ENCODE peak calls at places on chromosome 6, in nine cellular contexts. J is left ventricle myocardium inferior; M is T-helper 2 cell; F is AG09309; B is naive thymus-derived CD4-positive, alpha-beta T cell; T is hippocampal formation; Q is CD8-positive, alpha-beta memory T cell; N is GM12891; P is left ventricle myocardium superior. G is an unnamed sample.

GRCh38 chr6:70028246-70028645 is 161.9 kb downstream of the COL19A1 start:
- DNase-seq in J (no peak), M (no peak), F (no peak), B (no peak), T (no peak), Q (no peak), N (no peak), P (no peak), G (no peak)

GRCh38 chr6:165605901-165606739 is 56.9 kb downstream of the PDE10A start:
- DNase-seq in J (no peak), M (no peak), F (no peak), B (no peak), T (no peak), Q (no peak), N (no peak), P (no peak), G (no peak)

GRCh38 chr6:73566954-73567591 is 46.2 kb upstream of the EEF1A1 start:
- DNase-seq in J (peak), M (no peak), F (no peak), B (no peak), T (no peak), Q (no peak), N (no peak), P (peak), G (no peak)

GRCh38 chr6:113809818-113810217 is 47.3 kb upstream of the MARCKS start:
- DNase-seq in J (no peak), M (no peak), F (no peak), B (no peak), T (no peak), Q (no peak), N (no peak), P (no peak), G (no peak)

GRCh38 chr6:13407709-13408695 is 79.4 kb downstream of the GFOD1 start:
- DNase-seq in J (no peak), M (no peak), F (peak), B (no peak), T (no peak), Q (no peak), N (no peak), P (peak), G (peak)

GRCh38 chr6:27019651-27020552 is 227.6 kb upstream of the PRSS16 start:
- DNase-seq in J (peak), M (peak), F (peak), B (peak), T (peak), Q (peak), N (peak), P (peak), G (peak)

GRCh38 chr6:75261299-75261698 is 17.7 kb upstream of the COX7A2 start:
- DNase-seq in J (no peak), M (no peak), F (no peak), B (no peak), T (no peak), Q (no peak), N (no peak), P (no peak), G (no peak)

GRCh38 chr6:161415302-161415855 is 141.5 kb upstream of the AGPAT4 start:
- DNase-seq in J (no peak), M (no peak), F (no peak), B (no peak), T (no peak), Q (no peak), N (no peak), P (no peak), G (no peak)

GRCh38 chr6:149403534-149403933 is 3.5 kb downstream of the SUMO4 start:
- DNase-seq in J (no peak), M (no peak), F (no peak), B (no peak), T (no peak), Q (no peak), N (no peak), P (no peak), G (no peak)

GRCh38 chr6:30670760-30671527 is 1.9 kb downstream of the DHX16 start:
- DNase-seq in J (no peak), M (no peak), F (no peak), B (no peak), T (no peak), Q (no peak), N (no peak), P (no peak), G (no peak)

GRCh38 chr6:137013738-137014602 is 30.8 kb downstream of the IL20RA start:
- DNase-seq in J (no peak), M (no peak), F (peak), B (no peak), T (no peak), Q (no peak), N (no peak), P (no peak), G (no peak)

GRCh38 chr6:140434761-140435160 is 1060.3 kb upstream of the CITED2 start:
- DNase-seq in J (no peak), M (no peak), F (peak), B (no peak), T (no peak), Q (no peak), N (no peak), P (no peak), G (no peak)

GRCh38 chr6:1285589-1286340 is 26.1 kb upstream of the FOXQ1 start:
- DNase-seq in J (no peak), M (no peak), F (no peak), B (no peak), T (no peak), Q (no peak), N (no peak), P (peak), G (peak)

GRCh38 chr6:40722553-40723258 is 135.5 kb upstream of the LRFN2 start:
- DNase-seq in J (no peak), M (no peak), F (no peak), B (no peak), T (no peak), Q (no peak), N (no peak), P (no peak), G (peak)

GRCh38 chr6:153790881-153791473 is 248.1 kb upstream of the OPRM1 start:
- DNase-seq in J (no peak), M (no peak), F (no peak), B (no peak), T (no peak), Q (no peak), N (no peak), P (no peak), G (no peak)

GRCh38 chr6:106159531-106159940 is 73.4 kb downstream of the PRDM1 start:
- DNase-seq in J (no peak), M (no peak), F (peak), B (no peak), T (no peak), Q (no peak), N (no peak), P (no peak), G (peak)

GRCh38 chr6:108117427-108118358 is 43.2 kb upstream of the OSTM1 start:
- DNase-seq in J (peak), M (no peak), F (no peak), B (no peak), T (no peak), Q (peak), N (peak), P (peak), G (no peak)

GRCh38 chr6:124536792-124537191 is 425.4 kb upstream of the RNF217 start:
- DNase-seq in J (no peak), M (no peak), F (no peak), B (no peak), T (no peak), Q (no peak), N (no peak), P (no peak), G (no peak)

GRCh38 chr6:2914318-2914660 is 11.2 kb upstream of the SERPINB9 start:
- DNase-seq in J (no peak), M (no peak), F (no peak), B (no peak), T (no peak), Q (no peak), N (no peak), P (no peak), G (no peak)

GRCh38 chr6:35148167-35148741 is 7.1 kb upstream of the TCP11 start:
- DNase-seq in J (no peak), M (no peak), F (no peak), B (no peak), T (no peak), Q (no peak), N (no peak), P (no peak), G (peak)

GRCh38 chr6:4637691-4638433 is 138.3 kb upstream of the CDYL start:
- DNase-seq in J (no peak), M (no peak), F (peak), B (no peak), T (no peak), Q (no peak), N (no peak), P (no peak), G (peak)

GRCh38 chr6:165674155-165675029 is 11.4 kb upstream of the PDE10A start:
- DNase-seq in J (no peak), M (no peak), F (no peak), B (no peak), T (no peak), Q (no peak), N (no peak), P (no peak), G (no peak)

GRCh38 chr6:14922306-14922705 is 323.6 kb upstream of the JARID2 start:
- DNase-seq in J (no peak), M (no peak), F (no peak), B (no peak), T (no peak), Q (no peak), N (no peak), P (no peak), G (no peak)

GRCh38 chr6:170176621-170177382 is 114.1 kb downstream of the DLL1 start:
- DNase-seq in J (peak), M (no peak), F (no peak), B (no peak), T (no peak), Q (peak), N (no peak), P (no peak), G (no peak)

GRCh38 chr6:159929819-159930218 is 39.0 kb downstream of the MAS1 start:
- DNase-seq in J (no peak), M (peak), F (no peak), B (no peak), T (no peak), Q (peak), N (no peak), P (peak), G (no peak)

GRCh38 chr6:113560908-113561307 is 296.2 kb upstream of the MARCKS start:
- DNase-seq in J (no peak), M (no peak), F (peak), B (no peak), T (no peak), Q (no peak), N (no peak), P (no peak), G (peak)

G was measured in non-pigmented ciliary epithelial cell.